ENCODE peak calls at places on chromosomes 3 and 15, in four cellular contexts. L, P, M and X are unnamed samples.
A peak's percentile ranks its signal among the peaks of the same experiment; 100 is the strongest.

GRCh38 chr3:142915636-142916035 is 26.8 kb upstream of the PCOLCE2 start:
- DNase-seq in P (no peak), M (no peak), L (no peak), X (no peak)

GRCh38 chr3:155232605-155233004 is 60.9 kb downstream of the STRIT1 start:
- DNase-seq in P (peak; percentile 7), L (peak; percentile 80), M (no peak), X (no peak)

GRCh38 chr3:150439657-150440056 is 31.6 kb downstream of the TSC22D2 start:
- DNase-seq in M (no peak), P (no peak), L (no peak), X (no peak)

GRCh38 chr3:182349951-182350350 is 443.4 kb upstream of the ATP11B start:
- DNase-seq in L (no peak), M (no peak), P (no peak), X (no peak)

GRCh38 chr3:186617038-186617934 is 4.4 kb downstream of the AHSG start:
- DNase-seq in P (peak; percentile 76), L (peak; percentile 98), M (peak; percentile 47), X (peak; percentile 39)

GRCh38 chr3:106945435-106945834 is 431.8 kb upstream of the CCDC54 start:
- DNase-seq in P (no peak), M (no peak), L (no peak), X (no peak)

GRCh38 chr3:15291589-15292541 is 40.5 kb downstream of the SH3BP5 start:
- DNase-seq in P (peak; percentile 26), L (no peak), M (no peak), X (no peak)

GRCh38 chr3:23159929-23160328 is 43.2 kb upstream of the UBE2E2 start:
- DNase-seq in P (no peak), M (no peak), L (no peak), X (no peak)

GRCh38 chr15:25763954-25764353 is 99.2 kb downstream of the ATP10A start:
- DNase-seq in L (no peak), P (no peak), M (no peak), X (no peak)

GRCh38 chr3:127751163-127751621 is 71.1 kb downstream of the MGLL start:
- DNase-seq in M (no peak), L (peak; percentile 62), P (no peak), X (no peak)

GRCh38 chr3:175274474-175275218 is 415.5 kb downstream of the NAALADL2 start:
- DNase-seq in M (no peak), L (no peak), P (peak; percentile 40), X (no peak)

GRCh38 chr3:25820372-25820771 is 30.5 kb downstream of the OXSM start:
- DNase-seq in L (peak; percentile 28), M (no peak), P (peak; percentile 42), X (no peak)

GRCh38 chr3:46660543-46661523 is 32.6 kb downstream of the ALS2CL start:
- DNase-seq in L (no peak), P (no peak), M (no peak), X (no peak)

GRCh38 chr3:13432093-13432492 is 12.0 kb upstream of the NUP210 start:
- DNase-seq in P (no peak), M (no peak), L (no peak), X (no peak)

GRCh38 chr3:79361748-79362378 is 405.9 kb downstream of the ROBO1 start:
- DNase-seq in L (no peak), M (no peak), P (peak; percentile 64), X (peak; percentile 35)